ENCODE peak calls at places on chromosome 7, in five cellular contexts. W is globus pallidus, H is heart right ventricle, U is HEK293T, I is astrocyte of the spinal cord. N is an unnamed sample.

GRCh38 chr7:73369622-73370021 is 41.7 kb downstream of the FKBP6 start:
- DNase-seq in I (no peak), H (no peak), W (no peak), U (no peak), N (no peak)

GRCh38 chr7:95549818-95550529 is 46.3 kb downstream of the PDK4 start:
- DNase-seq in W (peak; percentile 85), H (peak; percentile 77), U (no peak), I (peak; percentile 90), N (peak; percentile 75)

GRCh38 chr7:74097937-74098614 is 14.5 kb downstream of the LIMK1 start:
- DNase-seq in I (peak; percentile 95), U (no peak), H (no peak), W (no peak), N (no peak)

GRCh38 chr7:95687759-95688343 is 84.5 kb upstream of the DYNC1I1 start:
- DNase-seq in I (peak; percentile 30), H (no peak), W (peak; percentile 71), U (peak; percentile 29), N (peak; percentile 71)

GRCh38 chr7:18505870-18506460 is 10.4 kb downstream of the HDAC9 start:
- DNase-seq in W (no peak), H (no peak), U (no peak), I (peak; percentile 63), N (no peak)

GRCh38 chr7:41599760-41600159 is 103.1 kb downstream of the INHBA start:
- DNase-seq in W (no peak), U (peak; percentile 25), H (no peak), I (no peak), N (peak; percentile 4)

GRCh38 chr7:75983471-75984129 is 10.8 kb downstream of the TMEM120A start:
- DNase-seq in I (no peak), W (no peak), U (no peak), H (no peak), N (no peak)

GRCh38 chr7:128309921-128310320 is 33.8 kb downstream of the RBM28 start:
- DNase-seq in H (no peak), U (no peak), I (no peak), W (no peak), N (no peak)

GRCh38 chr7:13031481-13031880 is 344.0 kb downstream of the ARL4A start:
- DNase-seq in U (no peak), H (no peak), W (no peak), I (no peak), N (no peak)

GRCh38 chr7:107937514-107937913 is 46.5 kb downstream of the DLD start:
- DNase-seq in I (no peak), H (no peak), U (no peak), W (no peak), N (no peak)

GRCh38 chr7:114048386-114049235 is 129.8 kb upstream of the PPP1R3A start:
- DNase-seq in W (no peak), H (no peak), U (peak; percentile 6), I (peak; percentile 31), N (peak; percentile 6)

GRCh38 chr7:143299840-143300239 is 11.7 kb downstream of the CASP2 start:
- DNase-seq in U (peak; percentile 69), H (peak; percentile 24), W (no peak), I (no peak), N (peak; percentile 58)

GRCh38 chr7:45400680-45401079 is 173.5 kb upstream of the ADCY1 start:
- DNase-seq in U (no peak), H (no peak), W (no peak), I (no peak), N (no peak)

GRCh38 chr7:44162179-44162578 is 21.0 kb upstream of the MYL7 start:
- DNase-seq in I (no peak), W (no peak), H (no peak), U (no peak), N (no peak)